ENCODE peak calls at places on chromosome 14, in eight cellular contexts. One of them, this sample, is unnamed.

GRCh38 chr14:59123975-59124374 is 64.5 kb upstream of the DAAM1 start:
- DNase-seq in central memory CD4-positive, alpha-beta T cell: no peak
- DNase-seq in HuH-7.5: no peak
- DNase-seq in HFFc6: peak
- DNase-seq in cardiac fibroblast: peak
- DNase-seq in nephron progenitor cell: no peak
- DNase-seq in DMS 273 treated with DMSO at 0.1 percent for 48 hours: no peak
- DNase-seq in ovary: no peak
- DNase-seq in this sample: no peak

GRCh38 chr14:77316872-77317271 is 3.8 kb downstream of the POMT2 start:
- DNase-seq in central memory CD4-positive, alpha-beta T cell: no peak
- DNase-seq in HuH-7.5: no peak
- DNase-seq in HFFc6: no peak
- DNase-seq in cardiac fibroblast: no peak
- DNase-seq in nephron progenitor cell: no peak
- DNase-seq in DMS 273 treated with DMSO at 0.1 percent for 48 hours: peak
- DNase-seq in ovary: no peak
- DNase-seq in this sample: no peak

GRCh38 chr14:95488376-95489162 is 27.9 kb downstream of the SYNE3 start:
- DNase-seq in central memory CD4-positive, alpha-beta T cell: no peak
- DNase-seq in HuH-7.5: no peak
- DNase-seq in HFFc6: peak
- DNase-seq in cardiac fibroblast: no peak
- DNase-seq in nephron progenitor cell: no peak
- DNase-seq in DMS 273 treated with DMSO at 0.1 percent for 48 hours: no peak
- DNase-seq in ovary: no peak
- DNase-seq in this sample: no peak

GRCh38 chr14:56133547-56133946 is 15.3 kb downstream of the PELI2 start:
- DNase-seq in central memory CD4-positive, alpha-beta T cell: no peak
- DNase-seq in HuH-7.5: no peak
- DNase-seq in HFFc6: no peak
- DNase-seq in cardiac fibroblast: no peak
- DNase-seq in nephron progenitor cell: no peak
- DNase-seq in DMS 273 treated with DMSO at 0.1 percent for 48 hours: no peak
- DNase-seq in ovary: no peak
- DNase-seq in this sample: no peak

GRCh38 chr14:100962494-100962893 is 59.0 kb upstream of the RTL1 start:
- DNase-seq in central memory CD4-positive, alpha-beta T cell: no peak
- DNase-seq in HuH-7.5: no peak
- DNase-seq in HFFc6: no peak
- DNase-seq in cardiac fibroblast: no peak
- DNase-seq in nephron progenitor cell: no peak
- DNase-seq in DMS 273 treated with DMSO at 0.1 percent for 48 hours: no peak
- DNase-seq in ovary: no peak
- DNase-seq in this sample: no peak

GRCh38 chr14:54533100-54533499 is 23.4 kb downstream of the CGRRF1 start:
- DNase-seq in central memory CD4-positive, alpha-beta T cell: no peak
- DNase-seq in HuH-7.5: no peak
- DNase-seq in HFFc6: no peak
- DNase-seq in cardiac fibroblast: no peak
- DNase-seq in nephron progenitor cell: no peak
- DNase-seq in DMS 273 treated with DMSO at 0.1 percent for 48 hours: no peak
- DNase-seq in ovary: no peak
- DNase-seq in this sample: no peak

GRCh38 chr14:37124617-37125016 is 47.8 kb downstream of the SLC25A21 start:
- DNase-seq in central memory CD4-positive, alpha-beta T cell: no peak
- DNase-seq in HuH-7.5: no peak
- DNase-seq in HFFc6: no peak
- DNase-seq in cardiac fibroblast: peak
- DNase-seq in nephron progenitor cell: no peak
- DNase-seq in DMS 273 treated with DMSO at 0.1 percent for 48 hours: no peak
- DNase-seq in ovary: no peak
- DNase-seq in this sample: no peak

GRCh38 chr14:69574266-69574953 is at the start of gene CCDC177:
- DNase-seq in central memory CD4-positive, alpha-beta T cell: peak
- DNase-seq in HuH-7.5: peak
- DNase-seq in HFFc6: peak
- DNase-seq in cardiac fibroblast: peak
- DNase-seq in nephron progenitor cell: peak
- DNase-seq in DMS 273 treated with DMSO at 0.1 percent for 48 hours: peak
- DNase-seq in ovary: peak
- DNase-seq in this sample: peak

GRCh38 chr14:39581474-39581873 is 149.2 kb upstream of the FBXO33 start:
- DNase-seq in central memory CD4-positive, alpha-beta T cell: no peak
- DNase-seq in HuH-7.5: no peak
- DNase-seq in HFFc6: no peak
- DNase-seq in cardiac fibroblast: peak
- DNase-seq in nephron progenitor cell: no peak
- DNase-seq in DMS 273 treated with DMSO at 0.1 percent for 48 hours: no peak
- DNase-seq in ovary: no peak
- DNase-seq in this sample: peak

GRCh38 chr14:42930058-42930457 is 1323.4 kb downstream of the LRFN5 start:
- DNase-seq in central memory CD4-positive, alpha-beta T cell: no peak
- DNase-seq in HuH-7.5: no peak
- DNase-seq in HFFc6: no peak
- DNase-seq in cardiac fibroblast: no peak
- DNase-seq in nephron progenitor cell: peak
- DNase-seq in DMS 273 treated with DMSO at 0.1 percent for 48 hours: no peak
- DNase-seq in ovary: no peak
- DNase-seq in this sample: no peak

GRCh38 chr14:61500046-61500445 is 178.7 kb downstream of the PRKCH start:
- DNase-seq in central memory CD4-positive, alpha-beta T cell: no peak
- DNase-seq in HuH-7.5: no peak
- DNase-seq in HFFc6: no peak
- DNase-seq in cardiac fibroblast: no peak
- DNase-seq in nephron progenitor cell: no peak
- DNase-seq in DMS 273 treated with DMSO at 0.1 percent for 48 hours: no peak
- DNase-seq in ovary: no peak
- DNase-seq in this sample: no peak

GRCh38 chr14:70785556-70785955 is 23.8 kb downstream of the MAP3K9 start:
- DNase-seq in central memory CD4-positive, alpha-beta T cell: no peak
- DNase-seq in HuH-7.5: no peak
- DNase-seq in HFFc6: no peak
- DNase-seq in cardiac fibroblast: peak
- DNase-seq in nephron progenitor cell: no peak
- DNase-seq in DMS 273 treated with DMSO at 0.1 percent for 48 hours: no peak
- DNase-seq in ovary: no peak
- DNase-seq in this sample: no peak

GRCh38 chr14:86022031-86022629 is 492.2 kb downstream of the FLRT2 start:
- DNase-seq in central memory CD4-positive, alpha-beta T cell: no peak
- DNase-seq in HuH-7.5: no peak
- DNase-seq in HFFc6: peak
- DNase-seq in cardiac fibroblast: peak
- DNase-seq in nephron progenitor cell: no peak
- DNase-seq in DMS 273 treated with DMSO at 0.1 percent for 48 hours: no peak
- DNase-seq in ovary: no peak
- DNase-seq in this sample: no peak

GRCh38 chr14:55819610-55820304 is 239.8 kb downstream of the KTN1 start:
- DNase-seq in central memory CD4-positive, alpha-beta T cell: no peak
- DNase-seq in HuH-7.5: no peak
- DNase-seq in HFFc6: no peak
- DNase-seq in cardiac fibroblast: no peak
- DNase-seq in nephron progenitor cell: no peak
- DNase-seq in DMS 273 treated with DMSO at 0.1 percent for 48 hours: no peak
- DNase-seq in ovary: no peak
- DNase-seq in this sample: no peak

GRCh38 chr14:61528591-61529021 is 166.7 kb upstream of the HIF1A start:
- DNase-seq in central memory CD4-positive, alpha-beta T cell: peak
- DNase-seq in HuH-7.5: no peak
- DNase-seq in HFFc6: peak
- DNase-seq in cardiac fibroblast: peak
- DNase-seq in nephron progenitor cell: no peak
- DNase-seq in DMS 273 treated with DMSO at 0.1 percent for 48 hours: no peak
- DNase-seq in ovary: no peak
- DNase-seq in this sample: no peak

GRCh38 chr14:56795284-56795622 is 15.0 kb downstream of the OTX2 start:
- DNase-seq in central memory CD4-positive, alpha-beta T cell: no peak
- DNase-seq in HuH-7.5: no peak
- DNase-seq in HFFc6: no peak
- DNase-seq in cardiac fibroblast: no peak
- DNase-seq in nephron progenitor cell: no peak
- DNase-seq in DMS 273 treated with DMSO at 0.1 percent for 48 hours: no peak
- DNase-seq in ovary: no peak
- DNase-seq in this sample: no peak

GRCh38 chr14:63273091-63273490 is 45.6 kb downstream of the GPHB5 start:
- DNase-seq in central memory CD4-positive, alpha-beta T cell: no peak
- DNase-seq in HuH-7.5: no peak
- DNase-seq in HFFc6: no peak
- DNase-seq in cardiac fibroblast: no peak
- DNase-seq in nephron progenitor cell: no peak
- DNase-seq in DMS 273 treated with DMSO at 0.1 percent for 48 hours: no peak
- DNase-seq in ovary: no peak
- DNase-seq in this sample: no peak

GRCh38 chr14:97710726-97711125 is 913.5 kb downstream of the VRK1 start:
- DNase-seq in central memory CD4-positive, alpha-beta T cell: no peak
- DNase-seq in HuH-7.5: no peak
- DNase-seq in HFFc6: no peak
- DNase-seq in cardiac fibroblast: no peak
- DNase-seq in nephron progenitor cell: no peak
- DNase-seq in DMS 273 treated with DMSO at 0.1 percent for 48 hours: no peak
- DNase-seq in ovary: no peak
- DNase-seq in this sample: no peak

GRCh38 chr14:102579696-102580551 is 12.5 kb upstream of the RCOR1 start:
- DNase-seq in central memory CD4-positive, alpha-beta T cell: no peak
- DNase-seq in HuH-7.5: no peak
- DNase-seq in HFFc6: peak
- DNase-seq in cardiac fibroblast: peak
- DNase-seq in nephron progenitor cell: no peak
- DNase-seq in DMS 273 treated with DMSO at 0.1 percent for 48 hours: no peak
- DNase-seq in ovary: no peak
- DNase-seq in this sample: no peak

GRCh38 chr14:69252851-69253250 is 7.1 kb upstream of the GALNT16 start:
- DNase-seq in central memory CD4-positive, alpha-beta T cell: no peak
- DNase-seq in HuH-7.5: no peak
- DNase-seq in HFFc6: no peak
- DNase-seq in cardiac fibroblast: no peak
- DNase-seq in nephron progenitor cell: no peak
- DNase-seq in DMS 273 treated with DMSO at 0.1 percent for 48 hours: no peak
- DNase-seq in ovary: no peak
- DNase-seq in this sample: no peak

GRCh38 chr14:103524002-103524785 is 1.6 kb upstream of the CKB start:
- DNase-seq in central memory CD4-positive, alpha-beta T cell: no peak
- DNase-seq in HuH-7.5: no peak
- DNase-seq in HFFc6: no peak
- DNase-seq in cardiac fibroblast: no peak
- DNase-seq in nephron progenitor cell: no peak
- DNase-seq in DMS 273 treated with DMSO at 0.1 percent for 48 hours: no peak
- DNase-seq in ovary: peak
- DNase-seq in this sample: no peak

GRCh38 chr14:104108570-104109060 is 23.1 kb downstream of the ASPG start:
- DNase-seq in central memory CD4-positive, alpha-beta T cell: no peak
- DNase-seq in HuH-7.5: no peak
- DNase-seq in HFFc6: no peak
- DNase-seq in cardiac fibroblast: no peak
- DNase-seq in nephron progenitor cell: peak
- DNase-seq in DMS 273 treated with DMSO at 0.1 percent for 48 hours: no peak
- DNase-seq in ovary: peak
- DNase-seq in this sample: no peak

GRCh38 chr14:49623941-49624806 is 3.6 kb downstream of the MGAT2 start:
- DNase-seq in central memory CD4-positive, alpha-beta T cell: peak
- DNase-seq in HuH-7.5: no peak
- DNase-seq in HFFc6: no peak
- DNase-seq in cardiac fibroblast: peak
- DNase-seq in nephron progenitor cell: no peak
- DNase-seq in DMS 273 treated with DMSO at 0.1 percent for 48 hours: no peak
- DNase-seq in ovary: no peak
- DNase-seq in this sample: no peak

GRCh38 chr14:92362781-92363235 is 39.8 kb downstream of the SLC24A4 start:
- DNase-seq in central memory CD4-positive, alpha-beta T cell: no peak
- DNase-seq in HuH-7.5: no peak
- DNase-seq in HFFc6: peak
- DNase-seq in cardiac fibroblast: peak
- DNase-seq in nephron progenitor cell: no peak
- DNase-seq in DMS 273 treated with DMSO at 0.1 percent for 48 hours: peak
- DNase-seq in ovary: no peak
- DNase-seq in this sample: no peak

GRCh38 chr14:77660754-77661153 is 44.3 kb upstream of the SPTLC2 start:
- DNase-seq in central memory CD4-positive, alpha-beta T cell: no peak
- DNase-seq in HuH-7.5: no peak
- DNase-seq in HFFc6: no peak
- DNase-seq in cardiac fibroblast: no peak
- DNase-seq in nephron progenitor cell: no peak
- DNase-seq in DMS 273 treated with DMSO at 0.1 percent for 48 hours: peak
- DNase-seq in ovary: no peak
- DNase-seq in this sample: no peak

GRCh38 chr14:73977896-73978295 is 27.8 kb downstream of the COQ6 start:
- DNase-seq in central memory CD4-positive, alpha-beta T cell: no peak
- DNase-seq in HuH-7.5: no peak
- DNase-seq in HFFc6: peak
- DNase-seq in cardiac fibroblast: peak
- DNase-seq in nephron progenitor cell: no peak
- DNase-seq in DMS 273 treated with DMSO at 0.1 percent for 48 hours: no peak
- DNase-seq in ovary: no peak
- DNase-seq in this sample: no peak

GRCh38 chr14:34539407-34540180 is at the start of gene EAPP:
- DNase-seq in central memory CD4-positive, alpha-beta T cell: peak
- DNase-seq in HuH-7.5: peak
- DNase-seq in HFFc6: peak
- DNase-seq in cardiac fibroblast: peak
- DNase-seq in nephron progenitor cell: peak
- DNase-seq in DMS 273 treated with DMSO at 0.1 percent for 48 hours: no peak
- DNase-seq in ovary: peak
- DNase-seq in this sample: peak

GRCh38 chr14:105356927-105357326 is 41.4 kb upstream of the TEX22 start:
- DNase-seq in central memory CD4-positive, alpha-beta T cell: no peak
- DNase-seq in HuH-7.5: no peak
- DNase-seq in HFFc6: no peak
- DNase-seq in cardiac fibroblast: no peak
- DNase-seq in nephron progenitor cell: no peak
- DNase-seq in DMS 273 treated with DMSO at 0.1 percent for 48 hours: no peak
- DNase-seq in ovary: no peak
- DNase-seq in this sample: no peak

GRCh38 chr14:105283899-105284298 is 16.9 kb downstream of the BRF1 start:
- DNase-seq in central memory CD4-positive, alpha-beta T cell: no peak
- DNase-seq in HuH-7.5: no peak
- DNase-seq in HFFc6: no peak
- DNase-seq in cardiac fibroblast: no peak
- DNase-seq in nephron progenitor cell: no peak
- DNase-seq in DMS 273 treated with DMSO at 0.1 percent for 48 hours: no peak
- DNase-seq in ovary: no peak
- DNase-seq in this sample: no peak

GRCh38 chr14:105375635-105376057 is 22.7 kb upstream of the TEX22 start:
- DNase-seq in central memory CD4-positive, alpha-beta T cell: no peak
- DNase-seq in HuH-7.5: no peak
- DNase-seq in HFFc6: no peak
- DNase-seq in cardiac fibroblast: peak
- DNase-seq in nephron progenitor cell: no peak
- DNase-seq in DMS 273 treated with DMSO at 0.1 percent for 48 hours: no peak
- DNase-seq in ovary: no peak
- DNase-seq in this sample: no peak